ENCODE peak calls at places on chromosomes 7 and 10, in six cellular contexts. I, F, N, X, L and U are unnamed samples.
A peak's percentile ranks its signal among the peaks of the same experiment; 100 is the strongest.

GRCh38 chr7:73742753-73743641 is 4.4 kb upstream of the ABHD11 start:
- DNase-seq in I (peak; percentile 44), F (peak; percentile 96), N (no peak), X (no peak), L (peak; percentile 85), U (no peak)

GRCh38 chr7:142542938-142543337 is 206.3 kb upstream of the PRSS1 start:
- DNase-seq in I (no peak), F (no peak), N (no peak), X (no peak), L (no peak), U (no peak)

GRCh38 chr10:64174666-64175265 is 653.6 kb downstream of the REEP3 start:
- DNase-seq in I (no peak), F (no peak), N (no peak), X (no peak), L (no peak), U (no peak)

GRCh38 chr7:18119985-18120384 is 92.3 kb upstream of the PRPS1L1 start:
- DNase-seq in I (no peak), F (peak; percentile 3), N (no peak), X (no peak), L (no peak), U (no peak)

GRCh38 chr10:130875897-130876472 is 435.5 kb downstream of the TCERG1L start:
- DNase-seq in I (no peak), F (no peak), N (no peak), X (no peak), L (no peak), U (no peak)

GRCh38 chr7:2470204-2471021 is 5.8 kb downstream of the GRIFIN start:
- DNase-seq in I (peak; percentile 51), F (no peak), N (no peak), X (no peak), L (no peak), U (no peak)

GRCh38 chr7:47039899-47040298 is 542.0 kb downstream of the TNS3 start:
- DNase-seq in I (no peak), F (no peak), N (no peak), X (no peak), L (no peak), U (no peak)

GRCh38 chr7:28607179-28607578 is 194.9 kb downstream of the CREB5 start:
- DNase-seq in I (no peak), F (no peak), N (no peak), X (no peak), L (no peak), U (no peak)

GRCh38 chr10:3950676-3951275 is 165.8 kb upstream of the KLF6 start:
- DNase-seq in I (no peak), F (no peak), N (no peak), X (no peak), L (no peak), U (no peak)

GRCh38 chr7:99372275-99373085 is 2.0 kb upstream of the ARPC1B start:
- DNase-seq in I (no peak), F (no peak), N (no peak), X (no peak), L (peak; percentile 97), U (no peak)

GRCh38 chr7:128152721-128153120 is 88.4 kb upstream of the LEP start:
- DNase-seq in I (no peak), F (no peak), N (no peak), X (no peak), L (no peak), U (no peak)

GRCh38 chr10:33204049-33204448 is 130.4 kb downstream of the NRP1 start:
- DNase-seq in I (no peak), F (no peak), N (no peak), X (no peak), L (no peak), U (no peak)

GRCh38 chr10:69515699-69516547 is 57.3 kb downstream of the NEUROG3 start:
- DNase-seq in I (peak; percentile 86), F (peak; percentile 47), N (peak; percentile 86), X (peak; percentile 16), L (peak; percentile 47), U (peak; percentile 55)

GRCh38 chr7:45682836-45683555 is 108.8 kb downstream of the ADCY1 start:
- DNase-seq in I (no peak), F (no peak), N (no peak), X (no peak), L (no peak), U (no peak)

GRCh38 chr10:21934307-21934706 is 69.2 kb downstream of the DNAJC1 start:
- DNase-seq in I (no peak), F (no peak), N (no peak), X (no peak), L (no peak), U (no peak)

GRCh38 chr10:5151076-5151475 is 33.9 kb downstream of the AKR1C8 start:
- DNase-seq in I (no peak), F (no peak), N (no peak), X (no peak), L (no peak), U (no peak)

GRCh38 chr7:39845011-39845410 is 105.0 kb upstream of the CDK13 start:
- DNase-seq in I (no peak), F (no peak), N (no peak), X (no peak), L (no peak), U (no peak)

GRCh38 chr7:107847168-107847835 is 43.7 kb upstream of the DLD start:
- DNase-seq in I (no peak), F (no peak), N (no peak), X (no peak), L (no peak), U (no peak)

GRCh38 chr7:52154382-52154781 is 837.8 kb upstream of the COBL start:
- DNase-seq in I (peak; percentile 15), F (no peak), N (no peak), X (no peak), L (no peak), U (no peak)

GRCh38 chr7:157599491-157599890 is 262.7 kb downstream of the DNAJB6 start:
- DNase-seq in I (no peak), F (no peak), N (no peak), X (no peak), L (no peak), U (no peak)

GRCh38 chr10:58239561-58240169 is 28.0 kb downstream of the IPMK start:
- DNase-seq in I (no peak), F (no peak), N (no peak), X (no peak), L (no peak), U (no peak)

GRCh38 chr10:22475857-22476600 is 130.7 kb downstream of the SPAG6 start:
- DNase-seq in I (peak; percentile 76), F (no peak), N (no peak), X (no peak), L (no peak), U (no peak)

DNA sequence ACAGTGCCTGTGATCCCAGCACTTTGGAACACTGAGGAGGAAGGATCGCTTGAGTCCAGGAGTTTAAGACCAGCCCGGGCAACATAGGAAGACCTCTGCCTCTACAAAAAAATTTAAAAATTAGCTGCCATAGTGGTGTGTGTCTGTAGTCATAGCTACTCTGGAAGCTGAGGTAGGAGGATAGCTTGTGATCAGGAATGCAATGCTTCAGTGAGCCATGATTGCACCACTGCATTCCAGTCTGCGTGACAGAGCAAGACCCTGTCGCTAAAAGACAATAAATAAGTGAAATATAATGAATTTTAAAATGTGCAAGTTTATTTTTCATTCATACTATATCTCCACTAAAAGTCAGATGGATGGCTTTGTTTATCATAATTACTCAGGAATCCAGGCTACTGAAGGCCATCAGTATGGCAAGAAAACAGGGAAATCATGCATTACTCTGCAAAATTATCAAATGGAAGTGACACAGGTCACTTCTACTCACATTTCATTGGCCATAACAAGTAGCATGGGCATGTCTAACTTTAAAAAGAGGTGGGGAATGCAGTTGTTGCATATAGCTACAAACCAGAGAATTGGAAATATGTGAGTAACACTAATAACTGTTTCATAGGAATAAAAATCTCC is 32.9 kb upstream of the FAM3C start:
- DNase-seq in I (no peak), F (no peak), N (no peak), X (no peak), L (no peak), U (no peak)
- TF ChIP-seq SIN3A in I (no peak), F (no peak), N (no peak), X (no peak), L (no peak), U (no peak)

GRCh38 chr10:68154211-68154497 is 44.9 kb downstream of the MYPN start:
- DNase-seq in I (peak; percentile 52), F (no peak), N (no peak), X (no peak), L (no peak), U (no peak)

GRCh38 chr10:68155615-68156205 is 46.4 kb downstream of the MYPN start:
- DNase-seq in I (no peak), F (no peak), N (no peak), X (no peak), L (no peak), U (no peak)

GRCh38 chr10:68156373-68157185 is 47.3 kb downstream of the MYPN start:
- DNase-seq in I (peak; percentile 35), F (peak; percentile 58), N (peak; percentile 44), X (no peak), L (peak; percentile 57), U (peak; percentile 59)

GRCh38 chr10:68151453-68151852 is 42.2 kb downstream of the MYPN start:
- DNase-seq in I (no peak), F (no peak), N (no peak), X (no peak), L (no peak), U (no peak)

DNA sequence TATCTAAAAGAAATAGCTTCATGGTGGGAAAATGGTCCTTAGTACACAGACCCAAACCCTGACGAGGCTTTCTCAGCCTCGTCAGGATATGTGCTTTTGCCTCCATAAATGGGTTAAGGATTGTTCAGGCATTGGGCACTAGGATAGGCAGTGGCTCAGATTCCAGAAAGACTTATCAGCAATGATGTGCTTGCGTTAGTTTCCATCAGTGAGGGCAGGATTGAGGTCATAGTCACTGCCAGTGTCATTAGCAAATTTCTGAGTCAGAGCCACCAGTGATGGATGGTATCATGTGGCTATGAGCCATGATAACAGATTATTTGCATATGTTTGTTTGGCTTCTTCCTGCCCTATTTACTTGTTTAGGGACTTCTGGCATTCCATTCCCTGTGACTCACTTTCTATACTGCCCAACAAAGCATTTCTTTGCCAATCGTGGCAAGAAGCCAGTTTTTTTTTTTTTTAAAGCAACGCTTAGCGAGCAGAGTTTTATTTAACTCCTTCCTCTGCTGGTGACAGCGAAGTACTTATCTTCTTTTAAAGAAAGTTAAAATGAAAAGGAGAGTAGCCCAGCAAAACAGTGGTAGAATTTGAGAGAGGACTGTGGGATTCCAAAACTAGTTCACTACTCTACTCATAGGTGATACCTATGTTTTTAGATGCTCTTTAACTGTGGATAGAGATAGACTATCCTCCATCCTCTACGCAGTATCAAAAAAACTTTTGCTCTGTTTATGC is 44.4 kb downstream of the MYPN start:
- DNase-seq in I (peak; percentile 54), F (peak; percentile 90), N (no peak), X (no peak), L (peak; percentile 78), U (peak; percentile 100)
- TF ChIP-seq REST in I (no peak), F (no peak), N (no peak), X (no peak), L (no peak), U (no peak)

GRCh38 chr7:42876182-42877068 is 35.4 kb downstream of the C7orf25 start:
- DNase-seq in I (peak; percentile 73), F (peak; percentile 43), N (peak; percentile 62), X (no peak), L (peak; percentile 42), U (peak; percentile 54)
- TF ChIP-seq SIN3A in I (no peak), F (no peak), N (no peak), X (no peak), L (no peak), U (no peak)

DNA sequence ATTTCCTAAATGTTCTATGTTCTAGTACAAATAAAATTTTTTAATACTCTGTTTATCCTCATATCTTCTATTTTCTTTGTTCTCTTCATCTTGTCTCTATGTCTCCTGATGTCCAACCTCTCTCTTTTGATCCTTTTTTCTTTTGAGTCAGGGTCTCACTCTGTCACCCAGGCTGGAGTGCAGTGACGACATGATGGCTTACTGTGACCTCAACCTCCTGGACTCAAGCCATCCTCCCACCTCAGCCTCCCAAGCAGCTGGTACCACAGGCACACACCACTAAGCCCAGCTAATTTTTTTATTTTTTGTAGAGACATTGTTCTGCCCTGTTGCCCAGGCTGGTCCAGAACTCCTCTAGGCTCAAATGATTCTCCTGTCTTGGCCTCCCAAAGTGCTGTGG is 56.8 kb upstream of the GLCCI1 start:
- DNase-seq in I (no peak), F (no peak), N (no peak), X (no peak), L (no peak), U (no peak)
- TF ChIP-seq REST in I (no peak), F (no peak), N (no peak), X (no peak), L (no peak), U (no peak)